ENCODE peak calls at places on chromosomes 4 and X, in six cellular contexts. I is HepG2, J is K562, P is A549, Q is WTC11, E is endothelial cell of umbilical vein. F is an unnamed sample.

GRCh38 chr4:10013722-10014121 is 7.6 kb downstream of the SLC2A9 start:
- DNase-seq in I (no peak), E (peak), J (peak), Q (peak), P (no peak), F (peak)

GRCh38 chr4:52051213-52051614 is at the start of gene SPATA18:
- DNase-seq in Q (peak), P (peak), J (no peak), E (no peak), I (no peak), F (peak)

GRCh38 chr4:144894525-144894924 is 203.5 kb downstream of the ANAPC10 start:
- DNase-seq in J (no peak), E (no peak), Q (no peak), I (no peak), P (no peak), F (no peak)

GRCh38 chr4:35525192-35525978 is 718.9 kb downstream of the ARAP2 start:
- DNase-seq in J (no peak), E (no peak), P (no peak), Q (peak), I (no peak), F (peak)

GRCh38 chr4:176186721-176187395 is 8.5 kb downstream of the SPATA4 start:
- DNase-seq in I (no peak), J (no peak), P (no peak), Q (no peak), E (no peak), F (no peak)

GRCh38 chr4:173301518-173302201 is 32.5 kb downstream of the HMGB2 start:
- DNase-seq in I (no peak), P (no peak), Q (no peak), J (peak), E (peak), F (no peak)

GRCh38 chr4:38872620-38873019 is 5.0 kb downstream of the FAM114A1 start:
- DNase-seq in Q (no peak), J (peak), I (peak), E (no peak), P (no peak), F (no peak)

GRCh38 chrX:152896450-152896849 is 1.4 kb upstream of the ZNF185 start:
- DNase-seq in Q (no peak), I (no peak), E (peak), P (peak), J (no peak), F (no peak)

GRCh38 chr4:65340382-65341109 is 329.7 kb downstream of the EPHA5 start:
- DNase-seq in Q (no peak), P (no peak), J (no peak), I (no peak), E (no peak), F (no peak)

GRCh38 chr4:165563851-165564250 is 185.0 kb downstream of the CPE start:
- DNase-seq in I (no peak), Q (no peak), E (no peak), J (no peak), P (no peak), F (no peak)

GRCh38 chrX:69014200-69014599 is 151.1 kb downstream of the PJA1 start:
- DNase-seq in E (no peak), P (no peak), J (no peak), I (no peak), Q (no peak), F (no peak)

GRCh38 chrX:85244411-85245210 is 820 bp downstream of the ZNF711 start:
- DNase-seq in E (peak), I (no peak), J (peak), P (peak), Q (peak), F (no peak)

GRCh38 chr4:90328558-90328957 is 201.4 kb downstream of the CCSER1 start:
- DNase-seq in Q (no peak), P (no peak), I (no peak), E (peak), J (no peak), F (no peak)

GRCh38 chr4:138087181-138087714 is 154.9 kb downstream of the SLC7A11 start:
- DNase-seq in I (no peak), Q (no peak), E (no peak), P (no peak), J (no peak), F (no peak)

GRCh38 chr4:80279751-80280150 is 13.3 kb downstream of the FGF5 start:
- DNase-seq in E (no peak), P (no peak), Q (no peak), J (no peak), I (no peak), F (no peak)

GRCh38 chrX:119573840-119574393 is 446 bp upstream of the UBE2A start:
- DNase-seq in Q (no peak), I (peak), P (peak), J (peak), E (peak), F (no peak)

GRCh38 chr4:123787710-123788109 is 391.1 kb downstream of the SPRY1 start:
- DNase-seq in I (no peak), E (no peak), J (no peak), Q (no peak), P (no peak), F (no peak)

GRCh38 chrX:56802428-56802827 is 73.4 kb downstream of the NBDY start:
- DNase-seq in E (no peak), J (no peak), I (no peak), Q (no peak), P (no peak), F (no peak)

GRCh38 chr4:164716901-164717300 is 37.0 kb upstream of the SMIM31 start:
- DNase-seq in P (no peak), Q (peak), J (peak), I (peak), E (no peak), F (no peak)

GRCh38 chr4:113179996-113180395 is 130.5 kb downstream of the ANK2 start:
- DNase-seq in E (no peak), I (no peak), J (no peak), Q (no peak), P (no peak), F (no peak)

GRCh38 chrX:37818031-37818430 is 29.3 kb downstream of the DYNLT3 start:
- DNase-seq in I (no peak), P (no peak), Q (no peak), J (no peak), E (no peak), F (no peak)

GRCh38 chr4:126470862-126471261 is 1156.1 kb downstream of the FAT4 start:
- DNase-seq in E (peak), J (peak), I (no peak), P (no peak), Q (no peak), F (no peak)

GRCh38 chr4:8818063-8818881 is 53.4 kb downstream of the HMX1 start:
- DNase-seq in P (no peak), I (no peak), J (no peak), Q (peak), E (no peak), F (peak)

GRCh38 chr4:180618396-180618795 is 1624.8 kb upstream of the TENM3 start:
- DNase-seq in E (no peak), I (no peak), P (no peak), J (no peak), Q (no peak), F (no peak)

GRCh38 chrX:125757794-125758564 is 408.1 kb downstream of the DCAF12L2 start:
- DNase-seq in P (no peak), Q (no peak), J (peak), E (no peak), I (no peak), F (no peak)

GRCh38 chr4:149999485-150000074 is 78.7 kb upstream of the DCLK2 start:
- DNase-seq in J (peak), P (peak), E (peak), I (peak), Q (no peak), F (no peak)

GRCh38 chr4:109294006-109294405 is 8.5 kb downstream of the COL25A1 start:
- DNase-seq in P (no peak), I (peak), J (peak), E (no peak), Q (peak), F (no peak)

GRCh38 chr4:184853385-184853784 is 27.6 kb upstream of the ACSL1 start:
- DNase-seq in P (no peak), I (no peak), Q (no peak), J (no peak), E (no peak), F (no peak)

GRCh38 chr4:144787365-144788263 is 141.7 kb downstream of the HHIP start:
- DNase-seq in E (peak), P (peak), Q (no peak), I (peak), J (peak), F (no peak)

GRCh38 chr4:106032851-106033286 is 137.6 kb downstream of the NPNT start:
- DNase-seq in Q (no peak), J (no peak), E (no peak), P (no peak), I (peak), F (no peak)

GRCh38 chr4:108337923-108338322 is 169.2 kb upstream of the LEF1 start:
- DNase-seq in J (no peak), Q (no peak), I (peak), E (no peak), P (no peak), F (no peak)

GRCh38 chr4:54005475-54005874 is 58.9 kb downstream of the CHIC2 start:
- DNase-seq in Q (no peak), E (no peak), J (no peak), P (no peak), I (no peak), F (no peak)

GRCh38 chr4:84634961-84635360 is 52.0 kb downstream of the CDS1 start:
- DNase-seq in E (no peak), J (no peak), Q (no peak), P (no peak), I (no peak), F (no peak)

GRCh38 chr4:185179488-185179887 is 24.3 kb downstream of the CFAP97 start:
- DNase-seq in J (no peak), P (no peak), I (no peak), E (no peak), Q (no peak), F (no peak)

GRCh38 chr4:76540496-76540895 is 105.5 kb downstream of the SHROOM3 start:
- DNase-seq in E (no peak), J (no peak), P (no peak), Q (no peak), I (no peak), F (no peak)

GRCh38 chr4:69689530-69690111 is 36.6 kb upstream of the UGT2A1 start:
- DNase-seq in J (peak), I (peak), E (peak), Q (no peak), P (no peak), F (no peak)

GRCh38 chrX:40171513-40172168 is 73.9 kb upstream of the BCOR start:
- DNase-seq in J (peak), P (no peak), Q (no peak), E (peak), I (no peak), F (peak)

GRCh38 chrX:10549280-10549679 is 71.1 kb downstream of the MID1 start:
- DNase-seq in J (no peak), E (peak), P (no peak), Q (no peak), I (no peak), F (no peak)

GRCh38 chrX:10557166-10557565 is 63.2 kb downstream of the MID1 start:
- DNase-seq in E (no peak), P (no peak), I (no peak), J (no peak), Q (no peak), F (no peak)

GRCh38 chrX:10556405-10556804 is 64.0 kb downstream of the MID1 start:
- DNase-seq in E (no peak), Q (no peak), P (no peak), I (no peak), J (no peak), F (no peak)

GRCh38 chrX:10555846-10556245 is 64.5 kb downstream of the MID1 start:
- DNase-seq in P (no peak), I (no peak), J (no peak), Q (no peak), E (peak), F (no peak)

GRCh38 chrX:10554612-10555270 is 65.6 kb downstream of the MID1 start:
- DNase-seq in E (peak), J (no peak), Q (no peak), P (no peak), I (peak), F (no peak)
- TF ChIP-seq JUN in E (peak), J (no peak), Q (no peak), P (no peak), I (no peak), F (no peak)

DNA sequence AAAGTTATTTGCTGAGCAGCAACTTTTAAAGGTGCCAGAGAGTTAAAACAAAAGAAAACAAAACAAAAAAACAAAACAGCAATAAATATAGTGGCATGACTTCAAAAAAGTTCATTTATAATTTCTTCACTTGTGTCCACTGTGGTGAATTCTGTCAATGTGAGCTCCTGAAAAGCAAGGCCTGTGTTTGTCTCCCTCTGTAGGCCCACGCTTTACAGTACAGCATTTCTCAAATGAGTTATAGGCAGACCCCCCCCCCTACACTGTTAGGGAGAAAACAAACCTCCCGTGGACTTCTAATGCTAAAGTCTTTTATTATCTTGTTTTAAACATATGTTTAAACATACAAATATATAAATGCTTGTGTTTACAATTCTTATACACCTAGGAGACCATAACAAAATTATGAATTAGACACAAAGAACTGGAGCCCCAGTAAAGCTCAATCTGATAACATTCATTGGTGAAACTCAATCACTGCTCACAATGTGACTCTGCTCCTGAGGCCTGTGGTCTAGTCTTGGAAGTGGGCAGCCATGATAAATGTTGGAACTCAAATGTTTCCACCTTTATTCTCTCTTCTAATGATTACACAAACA is 47.0 kb upstream of the SCOC start:
- DNase-seq in E (peak), J (peak), I (peak), Q (no peak), P (peak), F (no peak)
- TF ChIP-seq JUN in E (no peak), J (no peak), I (no peak), Q (no peak), P (no peak), F (no peak)

DNA sequence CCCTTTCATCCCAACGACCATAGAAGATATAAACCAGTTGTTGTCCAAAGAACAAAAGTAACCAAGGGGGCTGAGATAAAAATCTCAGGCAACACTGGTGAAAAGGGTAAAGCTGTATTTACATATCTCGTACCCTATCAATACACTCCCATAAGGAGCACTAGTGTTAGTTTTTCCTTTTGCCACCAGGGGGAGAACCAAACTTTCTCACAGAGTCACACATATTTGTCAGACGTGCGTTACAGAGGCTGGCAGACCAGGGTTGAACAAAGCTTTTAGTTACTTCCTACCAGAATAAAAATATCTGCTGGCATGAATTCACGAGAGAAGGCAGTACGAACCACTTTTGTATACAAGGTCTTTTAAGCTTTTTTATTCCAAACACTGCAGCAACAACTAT is 88.3 kb downstream of the AMELX start:
- DNase-seq in J (peak), P (peak), I (peak), E (peak), Q (peak), F (no peak)
- TF ChIP-seq JUN in J (no peak), P (no peak), I (no peak), E (no peak), Q (no peak), F (no peak)

GRCh38 chr4:141347738-141348524 is 127.2 kb downstream of the ZNF330 start:
- DNase-seq in Q (no peak), J (no peak), P (no peak), E (peak), I (no peak), F (no peak)
- TF ChIP-seq JUN in Q (no peak), J (no peak), P (no peak), E (peak), I (no peak), F (no peak)

DNA sequence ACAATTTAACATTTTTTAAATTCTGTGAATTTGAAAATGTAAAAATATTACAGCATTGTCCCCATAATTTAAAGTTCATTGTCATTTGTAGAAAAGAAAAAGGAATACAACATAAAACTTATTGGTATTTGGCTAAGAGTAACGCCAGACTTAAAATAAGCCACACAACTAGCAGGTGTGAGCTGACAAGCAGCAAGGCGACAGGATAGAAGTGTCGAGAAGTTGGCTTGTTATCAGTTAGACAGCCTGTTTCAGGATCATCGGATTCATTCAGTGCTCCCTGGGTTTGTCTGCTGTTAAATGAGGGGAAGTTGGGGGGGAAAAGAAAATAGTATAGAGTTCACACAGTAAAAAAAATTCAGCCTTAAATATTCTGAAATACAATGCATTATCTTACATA is 393.6 kb downstream of the IL15 start:
- DNase-seq in I (no peak), E (no peak), J (no peak), P (no peak), Q (no peak), F (no peak)
- TF ChIP-seq JUN in I (no peak), E (no peak), J (no peak), P (no peak), Q (no peak), F (no peak)

DNA sequence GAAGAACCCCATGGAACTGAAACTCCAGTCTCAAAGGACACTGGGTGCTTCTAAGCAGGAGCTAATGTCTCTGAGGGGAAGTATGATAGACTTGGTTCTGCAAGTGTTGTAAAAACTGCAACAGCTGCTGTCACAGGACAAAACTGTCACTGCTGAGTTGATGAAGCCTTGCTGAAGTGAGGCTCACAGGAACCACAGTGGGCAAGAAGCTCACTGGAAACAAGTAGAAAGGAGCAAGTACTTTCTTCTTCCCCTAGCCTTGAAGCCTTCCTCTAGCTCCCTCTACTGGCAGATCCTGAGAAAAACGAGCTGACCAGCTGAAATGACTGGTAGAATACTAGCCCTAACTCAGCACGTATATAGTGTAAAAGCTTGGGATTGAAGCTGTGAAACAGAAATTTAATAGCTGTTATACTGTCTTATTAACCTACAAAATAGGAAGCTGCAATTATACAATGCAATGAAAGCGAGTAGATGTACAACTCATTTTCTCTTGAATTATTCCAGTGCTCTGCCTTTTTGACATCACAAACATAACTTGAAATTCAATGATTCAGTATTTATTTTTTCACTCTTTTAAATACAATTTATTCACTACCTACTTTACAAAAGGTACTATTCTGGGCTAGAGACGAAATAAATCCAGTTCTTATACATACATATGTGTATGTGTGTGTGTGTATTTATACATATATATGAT is 91.4 kb downstream of the GABRB1 start:
- DNase-seq in I (peak), Q (peak), J (peak), P (peak), E (peak), F (peak)
- TF ChIP-seq JUN in I (no peak), Q (no peak), J (no peak), P (no peak), E (no peak), F (no peak)

GRCh38 chr4:104491396-104491821 is 3.3 kb downstream of the CXXC4 start:
- DNase-seq in P (peak), E (no peak), I (no peak), Q (peak), J (peak), F (no peak)
- TF ChIP-seq JUN in P (no peak), E (no peak), I (no peak), Q (no peak), J (no peak), F (no peak)

GRCh38 chr4:1215347-1216075 is 33.4 kb downstream of the CTBP1 start:
- DNase-seq in E (no peak), J (no peak), I (no peak), Q (no peak), P (no peak), F (no peak)
- TF ChIP-seq JUN in E (no peak), J (no peak), I (no peak), Q (no peak), P (no peak), F (no peak)

F was measured in H1.